ENCODE peak calls at places on chromosome 17, in eight cellular contexts. Y is MM.1S, T is neural progenitor cell, J is DND-41, M is endothelial cell of umbilical vein, L is hepatocyte, A is fibroblast of lung, R is HCT116. C is an unnamed sample.
A peak's percentile ranks its signal among the peaks of the same experiment; 100 is the strongest.

GRCh38 chr17:17067277-17067676 is 25.0 kb downstream of the MPRIP start:
- DNase-seq in Y (no peak), T (no peak), J (no peak), M (no peak), L (no peak), A (no peak), R (no peak), C (peak; percentile 49)

GRCh38 chr17:1244606-1245012 is 25.6 kb upstream of the BHLHA9 start:
- DNase-seq in Y (no peak), T (no peak), J (no peak), M (no peak), L (no peak), A (no peak), R (no peak), C (no peak)

GRCh38 chr17:72457712-72458111 is 336.9 kb downstream of the SOX9 start:
- DNase-seq in Y (no peak), T (no peak), J (no peak), M (no peak), L (no peak), A (no peak), R (no peak), C (peak; percentile 19)

GRCh38 chr17:31564883-31565297 is 173.4 kb downstream of the RAB11FIP4 start:
- DNase-seq in Y (no peak), T (peak; percentile 26), J (peak; percentile 44), M (no peak), L (no peak), A (peak; percentile 75), R (no peak), C (peak; percentile 72)

GRCh38 chr17:9370464-9370863 is 205.2 kb downstream of the STX8 start:
- DNase-seq in Y (no peak), T (no peak), J (no peak), M (no peak), L (no peak), A (peak; percentile 55), R (no peak), C (no peak)

GRCh38 chr17:77501101-77501566 is 360.4 kb downstream of the SEC14L1 start:
- DNase-seq in Y (peak; percentile 23), T (peak; percentile 54), J (peak; percentile 57), M (no peak), L (peak; percentile 35), A (peak; percentile 36), R (no peak), C (no peak)

GRCh38 chr17:42676424-42677011 is at the start of gene PLEKHH3:
- DNase-seq in Y (peak; percentile 9), T (peak; percentile 73), J (peak; percentile 46), M (no peak), L (no peak), A (no peak), R (no peak), C (no peak)

GRCh38 chr17:74163271-74163821 is 40.1 kb upstream of the RPL38 start:
- DNase-seq in Y (no peak), T (peak; percentile 54), J (no peak), M (no peak), L (no peak), A (no peak), R (no peak), C (no peak)

GRCh38 chr17:50835563-50836231 is at the start of gene WFIKKN2:
- DNase-seq in Y (no peak), T (peak; percentile 48), J (no peak), M (no peak), L (no peak), A (no peak), R (no peak), C (no peak)

GRCh38 chr17:55303701-55304145 is 39.0 kb downstream of the HLF start:
- DNase-seq in Y (no peak), T (no peak), J (no peak), M (no peak), L (no peak), A (peak; percentile 15), R (no peak), C (no peak)

GRCh38 chr17:15920758-15921239 is 24.1 kb upstream of the ADORA2B start:
- DNase-seq in Y (no peak), T (no peak), J (no peak), M (no peak), L (peak; percentile 48), A (peak; percentile 91), R (peak; percentile 60), C (peak; percentile 96)

GRCh38 chr17:70408768-70409167 is 239.4 kb downstream of the KCNJ2 start:
- DNase-seq in Y (no peak), T (no peak), J (no peak), M (no peak), L (no peak), A (no peak), R (no peak), C (no peak)

GRCh38 chr17:75829747-75830146 is 14.5 kb downstream of the UNC13D start:
- DNase-seq in Y (no peak), T (no peak), J (no peak), M (no peak), L (no peak), A (no peak), R (no peak), C (no peak)

GRCh38 chr17:75828741-75829140 is 15.5 kb downstream of the UNC13D start:
- DNase-seq in Y (no peak), T (no peak), J (no peak), M (no peak), L (no peak), A (no peak), R (no peak), C (no peak)

GRCh38 chr17:75831032-75831567 is 13.1 kb downstream of the UNC13D start:
- DNase-seq in Y (no peak), T (no peak), J (no peak), M (no peak), L (no peak), A (no peak), R (no peak), C (no peak)

GRCh38 chr17:75832164-75832651 is 12.0 kb downstream of the UNC13D start:
- DNase-seq in Y (no peak), T (no peak), J (no peak), M (no peak), L (no peak), A (peak; percentile 61), R (no peak), C (no peak)

GRCh38 chr17:75830168-75831031 is 13.8 kb downstream of the UNC13D start:
- DNase-seq in Y (no peak), T (peak; percentile 71), J (peak; percentile 58), M (no peak), L (no peak), A (no peak), R (no peak), C (no peak)
- TF ChIP-seq CTCF in Y (peak; percentile 56), T (peak; percentile 61), J (peak; percentile 77), M (peak; percentile 80), L (peak; percentile 42), A (peak; percentile 29), R (peak; percentile 78), C (peak; percentile 65)

DNA sequence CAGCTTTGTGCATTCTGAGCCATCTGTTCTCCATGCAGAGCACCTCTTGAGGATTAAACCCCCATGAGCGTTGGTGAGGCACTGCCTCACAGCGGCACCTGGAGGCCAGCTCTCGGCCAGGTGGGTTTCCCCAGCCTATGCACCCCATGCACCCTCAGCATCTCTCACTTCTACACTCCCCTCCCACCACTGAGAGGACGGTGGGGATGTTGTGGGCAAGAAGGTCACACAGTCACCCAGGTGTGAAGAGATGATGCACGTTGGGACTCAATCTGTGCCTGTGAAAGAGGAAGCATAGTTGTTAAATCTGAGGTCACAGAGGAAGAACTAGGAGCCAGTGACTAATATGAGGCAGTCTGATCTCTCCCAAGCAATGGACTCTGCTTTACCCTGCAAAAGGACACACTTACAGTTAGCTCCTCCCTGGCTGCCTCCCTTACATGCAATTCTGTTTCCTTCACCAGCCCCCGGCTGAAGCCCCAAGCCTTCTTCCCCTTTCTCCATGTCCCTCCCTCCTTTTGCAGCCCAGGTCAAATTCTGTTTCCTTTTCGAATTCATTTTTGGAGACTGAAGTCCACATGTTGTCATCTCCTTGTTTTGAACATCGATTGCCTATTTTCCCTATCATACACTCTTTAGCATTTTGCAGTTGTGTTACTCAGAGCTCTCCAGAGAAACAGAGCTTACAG is 58.5 kb downstream of the HS3ST3B1 start:
- DNase-seq in Y (no peak), T (no peak), J (peak; percentile 37), M (no peak), L (no peak), A (no peak), R (no peak), C (no peak)
- H3K4me2 ChIP-seq in Y (no peak overlapping the region), T (no peak overlapping the region), J (no peak overlapping the region), M (no peak overlapping the region), L (no peak overlapping the region), A (no peak overlapping the region), R (no peak overlapping the region), C (no peak overlapping the region)

GRCh38 chr17:81734405-81735055 is 22.4 kb downstream of the SLC25A10 start:
- DNase-seq in Y (no peak), T (no peak), J (no peak), M (no peak), L (no peak), A (no peak), R (no peak), C (peak; percentile 45)

GRCh38 chr17:81735181-81736102 is 23.4 kb downstream of the SLC25A10 start:
- DNase-seq in Y (no peak), T (no peak), J (no peak), M (no peak), L (peak; percentile 50), A (no peak), R (no peak), C (no peak)

GRCh38 chr17:81731271-81731670 is 19.2 kb downstream of the SLC25A10 start:
- DNase-seq in Y (peak; percentile 47), T (no peak), J (no peak), M (no peak), L (peak; percentile 68), A (no peak), R (no peak), C (no peak)

GRCh38 chr17:81737947-81738800 is 26.1 kb downstream of the SLC25A10 start:
- DNase-seq in Y (no peak), T (no peak), J (no peak), M (no peak), L (no peak), A (no peak), R (no peak), C (no peak)

DNA sequence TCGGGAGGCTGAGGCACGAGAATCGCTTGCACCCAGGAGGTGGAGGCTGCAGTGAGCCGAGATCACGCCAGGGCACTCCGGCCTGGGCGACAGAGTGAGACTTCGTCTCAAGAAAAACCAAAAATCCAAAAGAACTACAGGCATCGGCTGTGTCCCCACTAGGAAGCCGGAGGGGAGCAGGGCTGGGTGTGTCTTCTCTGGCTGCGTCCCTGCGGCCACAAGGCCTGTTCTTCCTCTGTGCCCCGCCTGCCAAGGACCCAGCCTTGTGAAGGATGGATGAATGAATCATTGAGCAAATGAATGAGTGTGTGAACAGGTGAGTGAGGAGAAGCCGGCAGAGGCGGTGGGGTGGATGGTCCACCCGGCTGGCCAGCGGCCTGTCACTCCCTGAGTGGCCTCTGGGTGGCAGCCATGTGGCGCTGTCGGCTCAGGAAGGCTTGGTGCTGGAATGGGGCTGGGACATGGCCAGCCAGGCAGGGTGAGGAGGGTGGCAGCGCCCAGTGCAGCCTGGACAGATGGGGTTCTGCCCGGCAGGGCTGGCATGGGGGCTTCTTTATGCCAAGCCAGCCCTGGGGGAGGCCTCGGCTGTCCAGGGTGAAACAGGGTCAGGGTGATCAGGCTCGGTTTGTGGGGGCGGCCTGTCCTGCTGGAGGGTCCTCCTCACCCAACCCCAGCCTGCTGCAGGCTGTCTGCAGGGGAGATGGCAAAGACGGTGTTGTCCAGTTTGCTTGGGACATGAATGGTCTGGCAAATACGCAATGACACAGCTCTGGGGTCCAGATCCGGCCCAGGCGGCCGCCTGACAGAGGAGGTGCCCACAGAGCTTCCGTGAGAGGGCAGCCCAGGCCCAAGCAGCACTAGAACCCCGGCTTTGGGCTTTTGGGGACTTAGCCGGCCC is 21.7 kb downstream of the SLC25A10 start:
- DNase-seq in Y (peak; percentile 66), T (peak; percentile 85), J (peak; percentile 64), M (peak; percentile 55), L (peak; percentile 90), A (peak; percentile 62), R (peak; percentile 62), C (peak; percentile 92)
- TF ChIP-seq EZH2 in Y (no peak), T (no peak), J (no peak), M (no peak), L (no peak), A (no peak), R (no peak), C (no peak)

GRCh38 chr17:80832888-80833583 is 158.6 kb upstream of the CHMP6 start:
- DNase-seq in Y (peak; percentile 91), T (peak; percentile 95), J (peak; percentile 87), M (peak; percentile 99), L (peak; percentile 96), A (peak; percentile 98), R (peak; percentile 88), C (peak; percentile 88)
- TF ChIP-seq CTCF in Y (no peak), T (no peak), J (peak; percentile 15), M (no peak), L (no peak), A (no peak), R (no peak), C (no peak)

C was measured in PC-9.